ENCODE peak calls at places on chromosomes 11 and 22, in seven cellular contexts. R is right lobe of liver; P is HCT116; Q is CD8-positive, alpha-beta memory T cell; A is pancreas; J is mucosa of descending colon; L is mesenchymal stem cell. V is an unnamed sample.

GRCh38 chr22:37804502-37804885 is 3.2 kb upstream of the GCAT start:
- DNase-seq in R (no peak), L (no peak), J (no peak), Q (no peak), A (no peak), P (no peak), V (no peak)

GRCh38 chr11:69918231-69918937 is 99.2 kb upstream of the FGF3 start:
- DNase-seq in J (no peak), P (no peak), A (peak; percentile 74), Q (no peak), L (no peak), R (peak; percentile 75), V (no peak)

GRCh38 chr11:70252844-70253243 is 17.6 kb upstream of the PPFIA1 start:
- DNase-seq in P (no peak), J (no peak), Q (no peak), L (no peak), R (no peak), A (no peak), V (no peak)

GRCh38 chr22:36510966-36511881 is 4.4 kb upstream of the FOXRED2 start:
- DNase-seq in L (peak; percentile 72), J (peak; percentile 60), A (no peak), P (no peak), R (no peak), Q (peak; percentile 35), V (no peak)

GRCh38 chr11:8384199-8384821 is 120.6 kb upstream of the LMO1 start:
- DNase-seq in L (peak; percentile 75), P (no peak), R (no peak), J (peak; percentile 42), Q (no peak), A (no peak), V (no peak)

GRCh38 chr11:117903505-117904382 is 25.5 kb downstream of the TMPRSS13 start:
- DNase-seq in J (no peak), L (no peak), R (no peak), Q (no peak), A (no peak), P (no peak), V (no peak)

GRCh38 chr11:96464695-96465307 is 75.0 kb downstream of the JRKL start:
- DNase-seq in L (peak; percentile 76), J (peak; percentile 6), Q (peak; percentile 46), P (peak; percentile 67), A (no peak), R (no peak), V (peak; percentile 52)

GRCh38 chr11:92920295-92920694 is 49.2 kb upstream of the MTNR1B start:
- DNase-seq in R (no peak), A (no peak), Q (no peak), P (no peak), L (no peak), J (no peak), V (no peak)

GRCh38 chr11:62433141-62433543 is 14.3 kb downstream of the SCGB1A1 start:
- DNase-seq in L (no peak), A (no peak), P (no peak), Q (no peak), R (no peak), J (no peak), V (no peak)

GRCh38 chr11:125348141-125348651 is 147.9 kb downstream of the FEZ1 start:
- DNase-seq in Q (no peak), R (peak; percentile 46), J (no peak), L (no peak), A (no peak), P (no peak), V (no peak)

GRCh38 chr11:19508166-19508565 is 204.5 kb upstream of the NAV2 start:
- DNase-seq in J (peak; percentile 11), Q (no peak), L (peak; percentile 63), P (no peak), A (no peak), R (peak; percentile 55), V (no peak)

GRCh38 chr22:43994416-43994815 is 29.7 kb upstream of the PARVB start:
- DNase-seq in P (no peak), L (no peak), J (no peak), R (no peak), Q (no peak), A (no peak), V (no peak)

GRCh38 chr22:49205401-49205800 is 622.3 kb downstream of the BRD1 start:
- DNase-seq in P (no peak), Q (no peak), J (no peak), R (peak; percentile 48), A (peak; percentile 52), L (no peak), V (no peak)

GRCh38 chr11:125968363-125968762 is 22.5 kb downstream of the VSIG10L2 start:
- DNase-seq in A (no peak), R (no peak), Q (no peak), L (peak; percentile 51), J (no peak), P (no peak), V (no peak)

GRCh38 chr22:50396751-50397370 is 53.7 kb downstream of the PPP6R2 start:
- DNase-seq in A (no peak), R (no peak), Q (no peak), P (no peak), L (peak; percentile 57), J (peak; percentile 15), V (no peak)

GRCh38 chr11:71462726-71463125 is 9.7 kb downstream of the NADSYN1 start:
- DNase-seq in P (no peak), J (no peak), R (no peak), Q (no peak), L (no peak), A (no peak), V (no peak)

GRCh38 chr11:57100638-57101312 is 81.0 kb upstream of the LRRC55 start:
- DNase-seq in P (no peak), L (no peak), Q (no peak), J (no peak), R (no peak), A (no peak), V (no peak)

GRCh38 chr11:27205779-27206549 is 157.1 kb downstream of the CCDC34 start:
- DNase-seq in Q (no peak), L (no peak), P (no peak), A (no peak), R (no peak), J (no peak), V (no peak)

GRCh38 chr11:27203077-27203476 is 159.9 kb downstream of the CCDC34 start:
- DNase-seq in A (no peak), L (no peak), R (no peak), J (peak; percentile 19), Q (no peak), P (no peak), V (no peak)

GRCh38 chr11:27204527-27204926 is 158.5 kb downstream of the CCDC34 start:
- DNase-seq in P (peak; percentile 15), A (no peak), J (peak; percentile 86), Q (no peak), L (no peak), R (no peak), V (no peak)

GRCh38 chr11:27207025-27207650 is 155.9 kb downstream of the CCDC34 start:
- DNase-seq in R (no peak), L (no peak), Q (no peak), A (no peak), J (no peak), P (no peak), V (no peak)

DNA sequence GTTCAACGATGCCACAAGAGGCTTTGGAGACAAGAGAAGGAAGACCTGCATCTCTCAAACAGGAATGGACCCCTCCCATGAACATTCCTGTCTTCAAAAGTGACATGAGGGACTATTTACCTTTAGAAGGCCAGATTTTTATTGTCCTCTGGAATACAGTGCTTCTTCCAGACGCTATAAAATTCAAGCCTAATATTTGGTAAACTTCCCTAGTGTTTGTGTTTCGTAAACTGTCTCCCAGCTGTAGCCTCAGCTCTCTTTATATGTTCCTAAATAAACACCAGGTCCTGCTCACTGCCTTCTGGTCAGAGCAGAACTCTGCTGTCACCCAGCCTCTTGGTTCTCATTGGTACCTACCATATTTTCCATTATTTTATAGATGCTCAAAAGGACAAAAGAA is 157.7 kb downstream of the CCDC34 start:
- DNase-seq in L (peak; percentile 29), R (no peak), A (no peak), Q (no peak), J (peak; percentile 34), P (no peak), V (no peak)
- H3K4me1 ChIP-seq in L (peaks cover 12% of the 10 kb centered on the region), R (no peaks in the 10 kb centered on the region), A (peaks cover 16% of the 10 kb centered on the region), Q (no peaks in the 10 kb centered on the region), J (peaks cover 49% of the 10 kb centered on the region), P (peaks cover 9% of the 10 kb centered on the region), V (no peaks in the 10 kb centered on the region)

GRCh38 chr11:72589802-72590761 is 84.1 kb downstream of the PDE2A start:
- DNase-seq in J (peak; percentile 44), Q (peak; percentile 57), P (no peak), R (peak; percentile 64), A (peak; percentile 86), L (peak; percentile 35), V (peak; percentile 43)

GRCh38 chr11:72594493-72595291 is 79.5 kb downstream of the PDE2A start:
- DNase-seq in Q (no peak), R (no peak), J (no peak), A (no peak), L (no peak), P (no peak), V (no peak)

GRCh38 chr11:72591023-72591422 is 83.2 kb downstream of the PDE2A start:
- DNase-seq in L (no peak), P (no peak), J (no peak), R (no peak), A (peak; percentile 22), Q (no peak), V (no peak)

GRCh38 chr11:72592698-72593097 is 81.5 kb downstream of the PDE2A start:
- DNase-seq in A (no peak), R (no peak), L (no peak), Q (no peak), P (no peak), J (no peak), V (no peak)

DNA sequence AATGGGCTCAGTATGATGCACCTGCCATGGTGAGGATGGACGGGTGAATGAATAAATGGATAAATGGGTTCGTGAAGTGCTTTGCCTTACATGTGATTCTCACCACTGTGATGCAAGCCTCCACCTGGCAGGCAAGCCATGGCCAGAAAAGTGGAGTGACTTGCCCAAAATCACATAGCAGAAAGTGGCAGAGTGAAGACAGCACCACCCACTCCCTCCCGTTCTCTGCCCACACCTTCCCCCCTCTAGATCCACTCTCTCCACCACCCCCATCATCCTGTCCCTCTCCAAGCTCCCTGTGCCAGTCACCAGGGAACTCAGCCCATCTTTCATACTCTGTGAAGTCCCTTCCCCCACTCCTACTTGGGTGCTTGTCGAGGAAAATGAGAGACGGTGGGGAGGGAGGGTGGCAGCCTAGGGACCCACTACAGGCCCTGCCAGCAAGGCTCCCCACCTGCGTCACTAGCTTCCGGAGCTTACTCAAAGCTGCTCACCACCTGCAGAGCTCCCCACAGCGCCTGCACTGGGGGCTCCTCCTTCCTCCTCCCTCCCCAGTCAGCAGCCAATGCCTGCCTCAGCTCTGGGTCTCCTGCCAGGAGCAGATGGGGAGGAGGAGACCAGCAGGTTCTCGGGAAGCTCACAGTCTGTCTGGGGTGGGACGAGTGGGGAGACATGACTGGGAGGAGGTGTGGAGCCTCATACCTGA is 82.3 kb downstream of the PDE2A start:
- DNase-seq in L (no peak), R (no peak), P (no peak), A (peak; percentile 42), J (no peak), Q (peak; percentile 74), V (peak; percentile 46)
- H3K4me3 ChIP-seq in L (no peak overlapping the region), R (no peak overlapping the region), P (no peak overlapping the region), A (no peak overlapping the region), J (no peak overlapping the region), Q (no peak overlapping the region), V (no peak overlapping the region)

GRCh38 chr22:22813126-22814075 is 74.2 kb upstream of the IGLL5 start:
- DNase-seq in A (no peak), P (no peak), Q (no peak), J (no peak), L (no peak), R (no peak), V (no peak)
- H3K4me1 ChIP-seq in A (no peaks in the 10 kb centered on the region), P (no peaks in the 10 kb centered on the region), Q (peaks cover 52% of the 10 kb centered on the region), J (no peaks in the 10 kb centered on the region), L (no peaks in the 10 kb centered on the region), R (no peaks in the 10 kb centered on the region), V (peaks cover 64% of the 10 kb centered on the region)

GRCh38 chr11:36532908-36533601 is 23.0 kb upstream of the TRAF6 start:
- DNase-seq in Q (no peak), J (no peak), R (no peak), P (no peak), L (no peak), A (no peak), V (no peak)
- H3K4me3 ChIP-seq in Q (no peak overlapping the region), J (no peak overlapping the region), R (no peak overlapping the region), P (no peak overlapping the region), L (no peak overlapping the region), A (no peak overlapping the region), V (no peak overlapping the region)

V was measured in naive thymus-derived CD4-positive, alpha-beta T cell.